ENCODE peak calls at places on chromosomes 5 and 9, in nine cellular contexts. G is H9; R is H54; S is foreskin fibroblast; E is cardiac muscle cell; T is midbrain; V is AG10803; O is effector CD4-positive, alpha-beta T cell; U is HEK293T. N is an unnamed sample.

GRCh38 chr9:18194316-18194715 is 279.6 kb upstream of the ADAMTSL1 start:
- DNase-seq in G (no peak), R (no peak), S (no peak), E (no peak), T (no peak), V (no peak), O (no peak), U (no peak), N (no peak)

GRCh38 chr5:77620404-77620803 is 18.1 kb downstream of the OTP start:
- DNase-seq in G (peak), R (no peak), S (no peak), E (no peak), T (no peak), V (no peak), O (no peak), U (no peak), N (no peak)

GRCh38 chr5:93708442-93708841 is 33.0 kb downstream of the POU5F2 start:
- DNase-seq in G (no peak), R (no peak), S (no peak), E (no peak), T (no peak), V (no peak), O (no peak), U (no peak), N (no peak)

GRCh38 chr5:104859437-104859836 is 1296.8 kb upstream of the NUDT12 start:
- DNase-seq in G (no peak), R (no peak), S (peak), E (no peak), T (no peak), V (no peak), O (no peak), U (no peak), N (no peak)

GRCh38 chr9:129174724-129175514 is 3.1 kb downstream of the IER5L start:
- DNase-seq in G (peak), R (peak), S (peak), E (peak), T (peak), V (peak), O (peak), U (peak), N (no peak)

GRCh38 chr5:177124486-177124991 is 9.0 kb upstream of the NSD1 start:
- DNase-seq in G (peak), R (no peak), S (no peak), E (no peak), T (no peak), V (no peak), O (no peak), U (no peak), N (no peak)

GRCh38 chr5:9245071-9245470 is 300.8 kb downstream of the SEMA5A start:
- DNase-seq in G (no peak), R (no peak), S (peak), E (peak), T (peak), V (no peak), O (no peak), U (no peak), N (no peak)

GRCh38 chr5:151496041-151496484 is 48.7 kb downstream of the SLC36A1 start:
- DNase-seq in G (peak), R (no peak), S (no peak), E (peak), T (no peak), V (no peak), O (no peak), U (no peak), N (no peak)